ENCODE peak calls at places on chromosome 12, in seven cellular contexts. One of them, this sample, is unnamed.

GRCh38 chr12:38384816-38385491 is 68.4 kb downstream of the ALG10B start:
- DNase-seq in foreskin fibroblast: no peak
- DNase-seq in astrocyte: no peak
- DNase-seq in activated B cell treated with CpG ODN at 0.5 μM for 24 hours: no peak
- DNase-seq in MM.1S: no peak
- DNase-seq in brain microvascular endothelial cell: no peak
- DNase-seq in GM23338: peak
- DNase-seq in this sample: no peak

GRCh38 chr12:93772003-93772402 is 94.8 kb downstream of the CRADD start:
- DNase-seq in foreskin fibroblast: no peak
- DNase-seq in astrocyte: no peak
- DNase-seq in activated B cell treated with CpG ODN at 0.5 μM for 24 hours: no peak
- DNase-seq in MM.1S: no peak
- DNase-seq in brain microvascular endothelial cell: no peak
- DNase-seq in GM23338: no peak
- DNase-seq in this sample: no peak

GRCh38 chr12:50224026-50224692 is 57.0 kb upstream of the CERS5 start:
- DNase-seq in foreskin fibroblast: peak
- DNase-seq in astrocyte: peak
- DNase-seq in activated B cell treated with CpG ODN at 0.5 μM for 24 hours: no peak
- DNase-seq in MM.1S: peak
- DNase-seq in brain microvascular endothelial cell: peak
- DNase-seq in GM23338: peak
- DNase-seq in this sample: no peak

GRCh38 chr12:77116277-77116676 is 50.9 kb upstream of the E2F7 start:
- DNase-seq in foreskin fibroblast: peak
- DNase-seq in astrocyte: peak
- DNase-seq in activated B cell treated with CpG ODN at 0.5 μM for 24 hours: no peak
- DNase-seq in MM.1S: no peak
- DNase-seq in brain microvascular endothelial cell: peak
- DNase-seq in GM23338: no peak
- DNase-seq in this sample: no peak

GRCh38 chr12:16369156-16369555 is 21.7 kb downstream of the MGST1 start:
- DNase-seq in foreskin fibroblast: peak
- DNase-seq in astrocyte: no peak
- DNase-seq in activated B cell treated with CpG ODN at 0.5 μM for 24 hours: no peak
- DNase-seq in MM.1S: no peak
- DNase-seq in brain microvascular endothelial cell: no peak
- DNase-seq in GM23338: no peak
- DNase-seq in this sample: no peak

GRCh38 chr12:129903956-129904769 is at the start of gene TMEM132D:
- DNase-seq in foreskin fibroblast: no peak
- DNase-seq in astrocyte: peak
- DNase-seq in activated B cell treated with CpG ODN at 0.5 μM for 24 hours: no peak
- DNase-seq in MM.1S: no peak
- DNase-seq in brain microvascular endothelial cell: no peak
- DNase-seq in GM23338: peak
- DNase-seq in this sample: no peak

GRCh38 chr12:132327351-132328171 is 1.8 kb downstream of the GALNT9 start:
- DNase-seq in foreskin fibroblast: peak
- DNase-seq in astrocyte: peak
- DNase-seq in activated B cell treated with CpG ODN at 0.5 μM for 24 hours: no peak
- DNase-seq in MM.1S: no peak
- DNase-seq in brain microvascular endothelial cell: peak
- DNase-seq in GM23338: no peak
- DNase-seq in this sample: peak

GRCh38 chr12:68915055-68915454 is 17.9 kb downstream of the CPM start:
- DNase-seq in foreskin fibroblast: peak
- DNase-seq in astrocyte: peak
- DNase-seq in activated B cell treated with CpG ODN at 0.5 μM for 24 hours: no peak
- DNase-seq in MM.1S: no peak
- DNase-seq in brain microvascular endothelial cell: peak
- DNase-seq in GM23338: no peak
- DNase-seq in this sample: peak

GRCh38 chr12:95815635-95816212 is 25.2 kb upstream of the NTN4 start:
- DNase-seq in foreskin fibroblast: peak
- DNase-seq in astrocyte: peak
- DNase-seq in activated B cell treated with CpG ODN at 0.5 μM for 24 hours: no peak
- DNase-seq in MM.1S: peak
- DNase-seq in brain microvascular endothelial cell: no peak
- DNase-seq in GM23338: peak
- DNase-seq in this sample: peak

GRCh38 chr12:79069009-79069408 is 204.4 kb downstream of the SYT1 start:
- DNase-seq in foreskin fibroblast: no peak
- DNase-seq in astrocyte: no peak
- DNase-seq in activated B cell treated with CpG ODN at 0.5 μM for 24 hours: no peak
- DNase-seq in MM.1S: peak
- DNase-seq in brain microvascular endothelial cell: no peak
- DNase-seq in GM23338: no peak
- DNase-seq in this sample: no peak

GRCh38 chr12:77231548-77231947 is 166.2 kb upstream of the E2F7 start:
- DNase-seq in foreskin fibroblast: peak
- DNase-seq in astrocyte: peak
- DNase-seq in activated B cell treated with CpG ODN at 0.5 μM for 24 hours: no peak
- DNase-seq in MM.1S: no peak
- DNase-seq in brain microvascular endothelial cell: no peak
- DNase-seq in GM23338: no peak
- DNase-seq in this sample: peak

GRCh38 chr12:53235742-53236442 is 3.9 kb upstream of the RARG start:
- DNase-seq in foreskin fibroblast: peak
- DNase-seq in astrocyte: no peak
- DNase-seq in activated B cell treated with CpG ODN at 0.5 μM for 24 hours: no peak
- DNase-seq in MM.1S: no peak
- DNase-seq in brain microvascular endothelial cell: no peak
- DNase-seq in GM23338: peak
- DNase-seq in this sample: no peak

GRCh38 chr12:7989827-7990491 is 42.6 kb upstream of the FOXJ2 start:
- DNase-seq in foreskin fibroblast: no peak
- DNase-seq in astrocyte: no peak
- DNase-seq in activated B cell treated with CpG ODN at 0.5 μM for 24 hours: no peak
- DNase-seq in MM.1S: no peak
- DNase-seq in brain microvascular endothelial cell: no peak
- DNase-seq in GM23338: no peak
- DNase-seq in this sample: no peak

GRCh38 chr12:52566847-52567291 is 6.8 kb downstream of the KRT74 start:
- DNase-seq in foreskin fibroblast: no peak
- DNase-seq in astrocyte: no peak
- DNase-seq in activated B cell treated with CpG ODN at 0.5 μM for 24 hours: no peak
- DNase-seq in MM.1S: no peak
- DNase-seq in brain microvascular endothelial cell: no peak
- DNase-seq in GM23338: no peak
- DNase-seq in this sample: no peak

GRCh38 chr12:89259831-89260230 is 92.5 kb downstream of the DUSP6 start:
- DNase-seq in foreskin fibroblast: peak
- DNase-seq in astrocyte: peak
- DNase-seq in activated B cell treated with CpG ODN at 0.5 μM for 24 hours: no peak
- DNase-seq in MM.1S: no peak
- DNase-seq in brain microvascular endothelial cell: no peak
- DNase-seq in GM23338: no peak
- DNase-seq in this sample: no peak

GRCh38 chr12:107165581-107165980 is 72.2 kb upstream of the CRY1 start:
- DNase-seq in foreskin fibroblast: no peak
- DNase-seq in astrocyte: no peak
- DNase-seq in activated B cell treated with CpG ODN at 0.5 μM for 24 hours: no peak
- DNase-seq in MM.1S: no peak
- DNase-seq in brain microvascular endothelial cell: no peak
- DNase-seq in GM23338: no peak
- DNase-seq in this sample: no peak

GRCh38 chr12:42976620-42977019 is 387.1 kb upstream of the PRICKLE1 start:
- DNase-seq in foreskin fibroblast: no peak
- DNase-seq in astrocyte: no peak
- DNase-seq in activated B cell treated with CpG ODN at 0.5 μM for 24 hours: no peak
- DNase-seq in MM.1S: no peak
- DNase-seq in brain microvascular endothelial cell: no peak
- DNase-seq in GM23338: no peak
- DNase-seq in this sample: no peak

GRCh38 chr12:8678661-8679111 is 16.1 kb upstream of the MFAP5 start:
- DNase-seq in foreskin fibroblast: no peak
- DNase-seq in astrocyte: peak
- DNase-seq in activated B cell treated with CpG ODN at 0.5 μM for 24 hours: no peak
- DNase-seq in MM.1S: no peak
- DNase-seq in brain microvascular endothelial cell: no peak
- DNase-seq in GM23338: no peak
- DNase-seq in this sample: peak

GRCh38 chr12:59459966-59460365 is 135.9 kb upstream of the SLC16A7 start:
- DNase-seq in foreskin fibroblast: peak
- DNase-seq in astrocyte: peak
- DNase-seq in activated B cell treated with CpG ODN at 0.5 μM for 24 hours: no peak
- DNase-seq in MM.1S: no peak
- DNase-seq in brain microvascular endothelial cell: peak
- DNase-seq in GM23338: peak
- DNase-seq in this sample: peak

GRCh38 chr12:6420364-6420763 is 24.4 kb upstream of the CD27 start:
- DNase-seq in foreskin fibroblast: no peak
- DNase-seq in astrocyte: no peak
- DNase-seq in activated B cell treated with CpG ODN at 0.5 μM for 24 hours: no peak
- DNase-seq in MM.1S: no peak
- DNase-seq in brain microvascular endothelial cell: no peak
- DNase-seq in GM23338: no peak
- DNase-seq in this sample: no peak

GRCh38 chr12:47067778-47068431 is 11.5 kb upstream of the PCED1B start:
- DNase-seq in foreskin fibroblast: no peak
- DNase-seq in astrocyte: no peak
- DNase-seq in activated B cell treated with CpG ODN at 0.5 μM for 24 hours: no peak
- DNase-seq in MM.1S: no peak
- DNase-seq in brain microvascular endothelial cell: no peak
- DNase-seq in GM23338: no peak
- DNase-seq in this sample: peak

GRCh38 chr12:90112668-90113067 is 404.0 kb upstream of the ATP2B1 start:
- DNase-seq in foreskin fibroblast: no peak
- DNase-seq in astrocyte: no peak
- DNase-seq in activated B cell treated with CpG ODN at 0.5 μM for 24 hours: no peak
- DNase-seq in MM.1S: no peak
- DNase-seq in brain microvascular endothelial cell: no peak
- DNase-seq in GM23338: no peak
- DNase-seq in this sample: no peak

GRCh38 chr12:105403095-105403494 is 72.6 kb downstream of the C12orf75 start:
- DNase-seq in foreskin fibroblast: no peak
- DNase-seq in astrocyte: no peak
- DNase-seq in activated B cell treated with CpG ODN at 0.5 μM for 24 hours: no peak
- DNase-seq in MM.1S: no peak
- DNase-seq in brain microvascular endothelial cell: no peak
- DNase-seq in GM23338: no peak
- DNase-seq in this sample: no peak

GRCh38 chr12:124404162-124404561 is 109.3 kb downstream of the RFLNA start:
- DNase-seq in foreskin fibroblast: peak
- DNase-seq in astrocyte: no peak
- DNase-seq in activated B cell treated with CpG ODN at 0.5 μM for 24 hours: no peak
- DNase-seq in MM.1S: no peak
- DNase-seq in brain microvascular endothelial cell: no peak
- DNase-seq in GM23338: no peak
- DNase-seq in this sample: no peak

DNA sequence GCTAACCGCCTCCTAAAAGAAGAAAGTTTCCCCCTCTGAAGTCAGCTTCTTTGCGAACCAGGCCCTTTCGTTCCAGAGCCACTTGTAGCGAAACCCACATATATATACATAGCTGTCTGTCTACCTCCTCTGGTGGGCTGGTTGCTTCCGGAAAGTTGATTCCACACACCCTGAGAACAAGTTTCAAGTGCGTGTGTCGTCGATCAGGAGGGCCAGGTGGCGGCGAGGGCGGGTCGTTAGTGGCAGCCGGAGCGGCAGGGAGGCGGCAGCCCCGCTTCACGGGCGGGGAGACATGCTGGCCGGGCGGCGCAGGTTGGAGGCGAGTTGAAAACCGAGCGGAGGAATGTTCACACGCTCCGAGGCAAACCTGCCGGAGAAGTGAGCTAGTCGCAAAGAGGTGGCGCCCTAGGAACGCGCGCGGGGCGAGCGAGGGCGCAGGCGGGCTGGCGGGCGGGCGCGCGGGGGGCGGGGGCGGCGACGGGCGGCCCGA is 2.6 kb downstream of the PTHLH start:
- DNase-seq in foreskin fibroblast: peak
- DNase-seq in astrocyte: peak
- DNase-seq in activated B cell treated with CpG ODN at 0.5 μM for 24 hours: no peak
- DNase-seq in MM.1S: peak
- DNase-seq in brain microvascular endothelial cell: no peak
- DNase-seq in GM23338: peak
- DNase-seq in this sample: peak
- TF ChIP-seq CTCF in foreskin fibroblast: no peak
- TF ChIP-seq CTCF in astrocyte: no peak
- TF ChIP-seq CTCF in activated B cell treated with CpG ODN at 0.5 μM for 24 hours: no peak
- TF ChIP-seq CTCF in MM.1S: peak
- TF ChIP-seq CTCF in brain microvascular endothelial cell: peak
- TF ChIP-seq CTCF in GM23338: no peak
- TF ChIP-seq CTCF in this sample: no peak

GRCh38 chr12:58416211-58416610 is 474.8 kb downstream of the ATP23 start:
- DNase-seq in foreskin fibroblast: peak
- DNase-seq in astrocyte: peak
- DNase-seq in activated B cell treated with CpG ODN at 0.5 μM for 24 hours: no peak
- DNase-seq in MM.1S: no peak
- DNase-seq in brain microvascular endothelial cell: peak
- DNase-seq in GM23338: no peak
- DNase-seq in this sample: peak
- TF ChIP-seq CTCF in foreskin fibroblast: peak
- TF ChIP-seq CTCF in astrocyte: peak
- TF ChIP-seq CTCF in activated B cell treated with CpG ODN at 0.5 μM for 24 hours: no peak
- TF ChIP-seq CTCF in MM.1S: no peak
- TF ChIP-seq CTCF in brain microvascular endothelial cell: peak
- TF ChIP-seq CTCF in GM23338: peak
- TF ChIP-seq CTCF in this sample: peak

GRCh38 chr12:115362319-115362976 is 678.5 kb upstream of the TBX3 start:
- DNase-seq in foreskin fibroblast: peak
- DNase-seq in astrocyte: no peak
- DNase-seq in activated B cell treated with CpG ODN at 0.5 μM for 24 hours: no peak
- DNase-seq in MM.1S: no peak
- DNase-seq in brain microvascular endothelial cell: no peak
- DNase-seq in GM23338: no peak
- DNase-seq in this sample: no peak
- TF ChIP-seq CTCF in foreskin fibroblast: peak
- TF ChIP-seq CTCF in astrocyte: no peak
- TF ChIP-seq CTCF in activated B cell treated with CpG ODN at 0.5 μM for 24 hours: no peak
- TF ChIP-seq CTCF in MM.1S: no peak
- TF ChIP-seq CTCF in brain microvascular endothelial cell: no peak
- TF ChIP-seq CTCF in GM23338: no peak
- TF ChIP-seq CTCF in this sample: no peak

GRCh38 chr12:1592444-1593231 is 1.7 kb downstream of the FBXL14 start:
- DNase-seq in foreskin fibroblast: peak
- DNase-seq in astrocyte: peak
- DNase-seq in activated B cell treated with CpG ODN at 0.5 μM for 24 hours: peak
- DNase-seq in MM.1S: peak
- DNase-seq in brain microvascular endothelial cell: peak
- DNase-seq in GM23338: peak
- DNase-seq in this sample: peak

GRCh38 chr12:1593232-1594044 is 943 bp downstream of the FBXL14 start:
- DNase-seq in foreskin fibroblast: peak
- DNase-seq in astrocyte: no peak
- DNase-seq in activated B cell treated with CpG ODN at 0.5 μM for 24 hours: no peak
- DNase-seq in MM.1S: peak
- DNase-seq in brain microvascular endothelial cell: no peak
- DNase-seq in GM23338: peak
- DNase-seq in this sample: peak

GRCh38 chr12:1590083-1590979 is 4.0 kb downstream of the FBXL14 start:
- DNase-seq in foreskin fibroblast: peak
- DNase-seq in astrocyte: peak
- DNase-seq in activated B cell treated with CpG ODN at 0.5 μM for 24 hours: no peak
- DNase-seq in MM.1S: no peak
- DNase-seq in brain microvascular endothelial cell: no peak
- DNase-seq in GM23338: peak
- DNase-seq in this sample: peak

GRCh38 chr12:1591543-1591942 is 2.8 kb downstream of the FBXL14 start:
- DNase-seq in foreskin fibroblast: no peak
- DNase-seq in astrocyte: no peak
- DNase-seq in activated B cell treated with CpG ODN at 0.5 μM for 24 hours: no peak
- DNase-seq in MM.1S: no peak
- DNase-seq in brain microvascular endothelial cell: no peak
- DNase-seq in GM23338: no peak
- DNase-seq in this sample: peak

GRCh38 chr12:1591029-1591428 is 3.4 kb downstream of the FBXL14 start:
- DNase-seq in foreskin fibroblast: peak
- DNase-seq in astrocyte: no peak
- DNase-seq in activated B cell treated with CpG ODN at 0.5 μM for 24 hours: no peak
- DNase-seq in MM.1S: peak
- DNase-seq in brain microvascular endothelial cell: no peak
- DNase-seq in GM23338: no peak
- DNase-seq in this sample: peak
- TF ChIP-seq CTCF in foreskin fibroblast: no peak
- TF ChIP-seq CTCF in astrocyte: no peak
- TF ChIP-seq CTCF in activated B cell treated with CpG ODN at 0.5 μM for 24 hours: no peak
- TF ChIP-seq CTCF in MM.1S: no peak
- TF ChIP-seq CTCF in brain microvascular endothelial cell: peak
- TF ChIP-seq CTCF in GM23338: peak
- TF ChIP-seq CTCF in this sample: peak